ENCODE peak calls at places on chromosomes 4 and X, in eight cellular contexts. One of them, this sample, is unnamed.

GRCh38 chrX:5113128-5113527 is 1115.5 kb downstream of the NLGN4X start:
- DNase-seq in endothelial cell: no peak
- DNase-seq in right atrium auricular region: no peak
- DNase-seq in WTC11: no peak
- DNase-seq in AG04450: no peak
- DNase-seq in activated CD4-positive, alpha-beta T cell treated with anti-CD3 and anti-CD28 coated beads for 24 hours: no peak
- DNase-seq in GM13976: no peak
- DNase-seq in pancreas: no peak
- DNase-seq in this sample: peak

GRCh38 chr4:19735012-19735411 is 516.7 kb upstream of the SLIT2 start:
- DNase-seq in endothelial cell: no peak
- DNase-seq in right atrium auricular region: no peak
- DNase-seq in WTC11: no peak
- DNase-seq in AG04450: no peak
- DNase-seq in activated CD4-positive, alpha-beta T cell treated with anti-CD3 and anti-CD28 coated beads for 24 hours: no peak
- DNase-seq in GM13976: no peak
- DNase-seq in pancreas: no peak
- DNase-seq in this sample: no peak

GRCh38 chrX:29241831-29242230 is 654.6 kb downstream of the IL1RAPL1 start:
- DNase-seq in endothelial cell: no peak
- DNase-seq in right atrium auricular region: no peak
- DNase-seq in WTC11: no peak
- DNase-seq in AG04450: no peak
- DNase-seq in activated CD4-positive, alpha-beta T cell treated with anti-CD3 and anti-CD28 coated beads for 24 hours: no peak
- DNase-seq in GM13976: no peak
- DNase-seq in pancreas: no peak
- DNase-seq in this sample: no peak

GRCh38 chr4:82561745-82562552 is at the start of gene TMEM150C:
- DNase-seq in endothelial cell: peak
- DNase-seq in right atrium auricular region: no peak
- DNase-seq in WTC11: peak
- DNase-seq in AG04450: no peak
- DNase-seq in activated CD4-positive, alpha-beta T cell treated with anti-CD3 and anti-CD28 coated beads for 24 hours: no peak
- DNase-seq in GM13976: peak
- DNase-seq in pancreas: peak
- DNase-seq in this sample: no peak

GRCh38 chr4:19832388-19832787 is 419.3 kb upstream of the SLIT2 start:
- DNase-seq in endothelial cell: no peak
- DNase-seq in right atrium auricular region: no peak
- DNase-seq in WTC11: no peak
- DNase-seq in AG04450: no peak
- DNase-seq in activated CD4-positive, alpha-beta T cell treated with anti-CD3 and anti-CD28 coated beads for 24 hours: no peak
- DNase-seq in GM13976: no peak
- DNase-seq in pancreas: no peak
- DNase-seq in this sample: no peak

GRCh38 chrX:39875834-39876625 is 221.7 kb downstream of the BCOR start:
- DNase-seq in endothelial cell: no peak
- DNase-seq in right atrium auricular region: no peak
- DNase-seq in WTC11: no peak
- DNase-seq in AG04450: no peak
- DNase-seq in activated CD4-positive, alpha-beta T cell treated with anti-CD3 and anti-CD28 coated beads for 24 hours: no peak
- DNase-seq in GM13976: no peak
- DNase-seq in pancreas: no peak
- DNase-seq in this sample: peak

GRCh38 chrX:43753637-43754036 is 97.5 kb downstream of the MAOA start:
- DNase-seq in endothelial cell: no peak
- DNase-seq in right atrium auricular region: no peak
- DNase-seq in WTC11: no peak
- DNase-seq in AG04450: no peak
- DNase-seq in activated CD4-positive, alpha-beta T cell treated with anti-CD3 and anti-CD28 coated beads for 24 hours: no peak
- DNase-seq in GM13976: no peak
- DNase-seq in pancreas: no peak
- DNase-seq in this sample: no peak

GRCh38 chrX:132651411-132652086 is 162.7 kb upstream of the MBNL3 start:
- DNase-seq in endothelial cell: no peak
- DNase-seq in right atrium auricular region: no peak
- DNase-seq in WTC11: peak
- DNase-seq in AG04450: no peak
- DNase-seq in activated CD4-positive, alpha-beta T cell treated with anti-CD3 and anti-CD28 coated beads for 24 hours: no peak
- DNase-seq in GM13976: no peak
- DNase-seq in pancreas: no peak
- DNase-seq in this sample: no peak

GRCh38 chr4:38745881-38746280 is 36.9 kb downstream of the TLR10 start:
- DNase-seq in endothelial cell: no peak
- DNase-seq in right atrium auricular region: no peak
- DNase-seq in WTC11: no peak
- DNase-seq in AG04450: no peak
- DNase-seq in activated CD4-positive, alpha-beta T cell treated with anti-CD3 and anti-CD28 coated beads for 24 hours: no peak
- DNase-seq in GM13976: no peak
- DNase-seq in pancreas: no peak
- DNase-seq in this sample: no peak

GRCh38 chrX:105567046-105567445 is 255.3 kb upstream of the NRK start:
- DNase-seq in endothelial cell: no peak
- DNase-seq in right atrium auricular region: no peak
- DNase-seq in WTC11: no peak
- DNase-seq in AG04450: no peak
- DNase-seq in activated CD4-positive, alpha-beta T cell treated with anti-CD3 and anti-CD28 coated beads for 24 hours: no peak
- DNase-seq in GM13976: no peak
- DNase-seq in pancreas: no peak
- DNase-seq in this sample: no peak

GRCh38 chrX:27728291-27728690 is 79.5 kb upstream of the MAGEB10 start:
- DNase-seq in endothelial cell: no peak
- DNase-seq in right atrium auricular region: no peak
- DNase-seq in WTC11: no peak
- DNase-seq in AG04450: no peak
- DNase-seq in activated CD4-positive, alpha-beta T cell treated with anti-CD3 and anti-CD28 coated beads for 24 hours: no peak
- DNase-seq in GM13976: no peak
- DNase-seq in pancreas: no peak
- DNase-seq in this sample: no peak

GRCh38 chr4:170234800-170235199 is 145.0 kb upstream of the AADAT start:
- DNase-seq in endothelial cell: no peak
- DNase-seq in right atrium auricular region: no peak
- DNase-seq in WTC11: no peak
- DNase-seq in AG04450: no peak
- DNase-seq in activated CD4-positive, alpha-beta T cell treated with anti-CD3 and anti-CD28 coated beads for 24 hours: no peak
- DNase-seq in GM13976: no peak
- DNase-seq in pancreas: no peak
- DNase-seq in this sample: no peak

GRCh38 chr4:150321113-150321512 is 242.9 kb downstream of the DCLK2 start:
- DNase-seq in endothelial cell: no peak
- DNase-seq in right atrium auricular region: no peak
- DNase-seq in WTC11: no peak
- DNase-seq in AG04450: no peak
- DNase-seq in activated CD4-positive, alpha-beta T cell treated with anti-CD3 and anti-CD28 coated beads for 24 hours: no peak
- DNase-seq in GM13976: no peak
- DNase-seq in pancreas: no peak
- DNase-seq in this sample: no peak

GRCh38 chr4:39763714-39764572 is 66.0 kb downstream of the UBE2K start:
- DNase-seq in endothelial cell: no peak
- DNase-seq in right atrium auricular region: no peak
- DNase-seq in WTC11: no peak
- DNase-seq in AG04450: no peak
- DNase-seq in activated CD4-positive, alpha-beta T cell treated with anti-CD3 and anti-CD28 coated beads for 24 hours: no peak
- DNase-seq in GM13976: peak
- DNase-seq in pancreas: no peak
- DNase-seq in this sample: no peak

This sample was measured in T47D.